ENCODE peak calls at places on chromosomes 4 and X, in nine cellular contexts. U is HCT116, T is right lobe of liver, P is RWPE1, L is PC-3, I is heart right ventricle, W is cardiac fibroblast, R is brain microvascular endothelial cell, A is heart left ventricle. X is an unnamed sample.

GRCh38 chr4:143559757-143560147 is 46.2 kb downstream of the SMARCA5 start:
- DNase-seq in U (no peak), T (no peak), P (no peak), L (no peak), I (no peak), W (no peak), R (no peak), A (peak), X (no peak)

GRCh38 chr4:687975-688694 is 816 bp downstream of the SLC49A3 start:
- DNase-seq in U (no peak), T (peak), P (no peak), L (peak), I (no peak), W (no peak), R (no peak), A (no peak), X (no peak)

GRCh38 chr4:16079046-16079445 is 4.8 kb downstream of the PROM1 start:
- DNase-seq in U (no peak), T (no peak), P (no peak), L (no peak), I (no peak), W (peak), R (no peak), A (no peak), X (no peak)

GRCh38 chrX:130347336-130347735 is 7.6 kb downstream of the SLC25A14 start:
- DNase-seq in U (no peak), T (no peak), P (no peak), L (no peak), I (no peak), W (peak), R (no peak), A (no peak), X (no peak)

GRCh38 chr4:144357970-144358369 is 217.5 kb upstream of the GYPA start:
- DNase-seq in U (no peak), T (no peak), P (no peak), L (no peak), I (no peak), W (no peak), R (no peak), A (no peak), X (no peak)

GRCh38 chrX:96387801-96388200 is 296.8 kb upstream of the DIAPH2 start:
- DNase-seq in U (no peak), T (no peak), P (no peak), L (no peak), I (no peak), W (no peak), R (no peak), A (no peak), X (no peak)

GRCh38 chr4:101033986-101034385 is 313.3 kb downstream of the PPP3CA start:
- DNase-seq in U (no peak), T (no peak), P (no peak), L (no peak), I (no peak), W (no peak), R (no peak), A (no peak), X (no peak)

GRCh38 chr4:3315566-3315965 is 22.7 kb downstream of the RGS12 start:
- DNase-seq in U (no peak), T (no peak), P (no peak), L (no peak), I (no peak), W (no peak), R (no peak), A (no peak), X (no peak)

GRCh38 chrX:111349934-111350333 is 62.1 kb downstream of the DCX start:
- DNase-seq in U (no peak), T (no peak), P (no peak), L (no peak), I (no peak), W (no peak), R (no peak), A (no peak), X (no peak)

DNA sequence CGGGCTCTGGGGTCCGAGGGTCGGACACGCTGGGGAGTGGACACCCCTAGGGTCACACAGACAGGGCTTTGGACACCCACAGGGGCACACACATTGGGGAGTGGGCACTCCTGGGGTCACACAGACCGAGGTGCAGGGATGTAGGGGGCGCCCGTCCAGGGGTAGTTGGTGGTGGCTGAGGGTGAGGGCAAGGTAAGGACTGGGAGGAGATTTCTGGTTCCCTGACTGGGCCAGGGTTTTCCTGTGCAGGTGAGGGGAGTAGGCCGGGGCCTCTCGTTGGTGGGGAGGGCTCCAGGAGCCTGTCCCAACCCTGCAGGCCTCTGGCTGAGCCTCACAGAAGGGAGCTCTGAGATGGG is 21.9 kb upstream of the WDR45 start:
- DNase-seq in U (no peak), T (no peak), P (no peak), L (no peak), I (no peak), W (no peak), R (no peak), A (no peak), X (no peak)
- TF ChIP-seq CTCF in U (no peak), T (no peak), P (no peak), L (peak), I (no peak), W (no peak), R (peak), A (no peak), X (no peak)

GRCh38 chrX:69142688-69143239 is 22.5 kb downstream of the PJA1 start:
- DNase-seq in U (no peak), T (no peak), P (no peak), L (no peak), I (no peak), W (no peak), R (no peak), A (no peak), X (no peak)

GRCh38 chrX:69138512-69138911 is 26.7 kb downstream of the PJA1 start:
- DNase-seq in U (no peak), T (no peak), P (no peak), L (no peak), I (no peak), W (peak), R (no peak), A (no peak), X (no peak)

GRCh38 chrX:69139516-69139915 is 25.7 kb downstream of the PJA1 start:
- DNase-seq in U (no peak), T (no peak), P (no peak), L (no peak), I (no peak), W (no peak), R (no peak), A (no peak), X (no peak)

GRCh38 chrX:69137911-69138310 is 27.3 kb downstream of the PJA1 start:
- DNase-seq in U (no peak), T (no peak), P (no peak), L (no peak), I (no peak), W (no peak), R (no peak), A (no peak), X (no peak)

GRCh38 chrX:69140837-69141236 is 24.4 kb downstream of the PJA1 start:
- DNase-seq in U (no peak), T (no peak), P (no peak), L (no peak), I (no peak), W (no peak), R (no peak), A (no peak), X (no peak)
- TF ChIP-seq CTCF in U (no peak), T (no peak), P (no peak), L (no peak), I (no peak), W (no peak), R (no peak), A (no peak), X (no peak)

GRCh38 chr4:139337612-139338011 is 35.3 kb upstream of the NDUFC1 start:
- DNase-seq in U (no peak), T (no peak), P (no peak), L (no peak), I (no peak), W (no peak), R (no peak), A (no peak), X (no peak)
- TF ChIP-seq CTCF in U (no peak), T (no peak), P (no peak), L (no peak), I (no peak), W (no peak), R (no peak), A (no peak), X (no peak)

GRCh38 chr4:25531272-25531671 is 124.4 kb upstream of the SLC34A2 start:
- DNase-seq in U (no peak), T (no peak), P (no peak), L (peak), I (no peak), W (no peak), R (no peak), A (no peak), X (no peak)
- TF ChIP-seq CTCF in U (peak), T (no peak), P (no peak), L (peak), I (no peak), W (peak), R (peak), A (no peak), X (peak)

GRCh38 chrX:119735467-119735866 is 22.9 kb upstream of the SOWAHD start:
- DNase-seq in U (no peak), T (no peak), P (no peak), L (no peak), I (no peak), W (no peak), R (no peak), A (no peak), X (no peak)

GRCh38 chrX:119734897-119735339 is 23.5 kb upstream of the SOWAHD start:
- DNase-seq in U (no peak), T (peak), P (no peak), L (no peak), I (peak), W (no peak), R (no peak), A (peak), X (no peak)

DNA sequence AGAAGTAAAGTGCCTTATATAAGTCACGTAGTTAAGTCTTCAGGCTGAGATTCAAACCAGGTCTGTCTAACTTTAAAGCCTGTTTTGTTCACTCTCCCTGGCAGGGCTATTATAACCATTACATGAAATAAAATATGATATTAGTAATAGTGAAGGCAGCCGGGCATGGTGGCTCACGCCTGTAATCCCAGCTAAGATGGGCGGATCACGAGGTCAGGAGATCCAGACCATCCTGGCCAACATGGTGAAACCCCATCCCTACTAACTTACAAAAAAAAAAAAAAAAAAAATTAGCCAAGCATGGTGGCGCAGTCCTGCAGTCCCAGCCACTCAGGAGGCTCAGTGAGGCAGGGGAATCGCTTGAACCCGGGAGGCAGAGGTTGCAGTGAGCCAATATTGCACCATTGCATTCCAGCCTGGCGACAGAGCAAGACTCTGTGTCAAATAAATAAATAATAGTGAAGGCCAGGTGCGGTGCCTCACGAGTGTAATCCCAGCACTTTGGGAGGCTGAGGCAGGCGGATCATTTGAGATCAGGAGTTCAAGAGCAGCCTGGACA is 22.1 kb upstream of the SOWAHD start:
- DNase-seq in U (no peak), T (no peak), P (no peak), L (no peak), I (no peak), W (no peak), R (no peak), A (no peak), X (no peak)
- TF ChIP-seq CTCF in U (no peak), T (no peak), P (no peak), L (no peak), I (no peak), W (no peak), R (no peak), A (no peak), X (no peak)

DNA sequence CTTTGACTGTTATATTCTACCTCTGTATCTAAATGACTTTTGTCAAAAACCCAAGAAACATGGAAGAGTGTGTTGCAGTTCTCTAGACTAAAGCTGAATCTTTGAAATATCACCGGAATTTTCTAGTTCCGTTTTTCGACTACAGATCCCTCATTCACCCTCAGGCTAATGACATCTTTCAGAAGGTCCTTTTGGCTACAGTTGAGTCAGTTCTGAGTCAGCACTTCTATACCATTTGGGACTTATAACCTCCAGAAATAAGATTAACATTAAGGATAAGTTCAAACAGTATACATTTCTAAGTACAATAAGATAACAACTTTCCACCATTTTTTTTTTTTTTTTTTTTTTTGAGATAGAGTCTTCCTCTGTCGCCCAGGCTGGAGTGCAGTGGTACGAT is 331.0 kb upstream of the CPXCR1 start:
- DNase-seq in U (no peak), T (no peak), P (no peak), L (peak), I (no peak), W (no peak), R (no peak), A (no peak), X (no peak)
- TF ChIP-seq CTCF in U (no peak), T (no peak), P (no peak), L (no peak), I (no peak), W (no peak), R (no peak), A (no peak), X (no peak)

DNA sequence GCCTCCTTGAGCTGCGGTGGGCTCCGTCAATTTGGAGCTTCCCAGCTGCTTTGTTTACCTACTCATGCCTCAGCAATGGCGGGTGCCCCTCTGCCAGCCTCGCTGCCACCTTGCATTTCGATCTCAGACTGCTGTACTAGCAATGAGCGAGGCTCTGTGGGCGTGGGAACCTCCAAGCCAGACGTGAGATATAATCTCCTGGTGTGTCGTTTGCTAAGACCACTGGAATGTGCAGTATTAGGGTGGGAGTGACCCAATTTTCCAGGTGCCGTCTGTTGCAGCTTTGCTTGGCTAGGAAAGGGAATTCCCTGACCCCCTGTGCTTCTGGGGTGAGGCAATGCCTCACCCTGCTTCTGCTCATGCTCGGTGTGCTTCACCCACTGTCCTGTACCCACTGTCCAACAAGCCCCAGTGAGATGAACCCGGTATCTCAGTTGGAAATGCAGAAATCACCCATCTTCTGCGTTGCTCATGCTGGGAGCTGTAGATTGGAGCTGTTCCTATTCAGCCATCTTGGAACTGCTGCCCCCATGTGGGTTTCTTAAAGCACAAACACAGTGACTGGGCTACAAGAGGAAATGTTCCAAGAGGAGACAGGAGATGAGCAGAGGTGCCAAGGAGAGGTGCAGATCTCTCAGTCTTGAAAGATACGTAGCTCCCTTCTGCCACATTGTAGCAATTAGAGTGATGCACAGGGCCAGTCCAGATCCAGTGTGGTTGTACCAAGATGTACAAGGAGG is 193.0 kb upstream of the IGFBP7 start:
- DNase-seq in U (no peak), T (no peak), P (no peak), L (peak), I (no peak), W (peak), R (peak), A (peak), X (no peak)
- TF ChIP-seq CTCF in U (no peak), T (no peak), P (no peak), L (no peak), I (peak), W (no peak), R (peak), A (no peak), X (no peak)

DNA sequence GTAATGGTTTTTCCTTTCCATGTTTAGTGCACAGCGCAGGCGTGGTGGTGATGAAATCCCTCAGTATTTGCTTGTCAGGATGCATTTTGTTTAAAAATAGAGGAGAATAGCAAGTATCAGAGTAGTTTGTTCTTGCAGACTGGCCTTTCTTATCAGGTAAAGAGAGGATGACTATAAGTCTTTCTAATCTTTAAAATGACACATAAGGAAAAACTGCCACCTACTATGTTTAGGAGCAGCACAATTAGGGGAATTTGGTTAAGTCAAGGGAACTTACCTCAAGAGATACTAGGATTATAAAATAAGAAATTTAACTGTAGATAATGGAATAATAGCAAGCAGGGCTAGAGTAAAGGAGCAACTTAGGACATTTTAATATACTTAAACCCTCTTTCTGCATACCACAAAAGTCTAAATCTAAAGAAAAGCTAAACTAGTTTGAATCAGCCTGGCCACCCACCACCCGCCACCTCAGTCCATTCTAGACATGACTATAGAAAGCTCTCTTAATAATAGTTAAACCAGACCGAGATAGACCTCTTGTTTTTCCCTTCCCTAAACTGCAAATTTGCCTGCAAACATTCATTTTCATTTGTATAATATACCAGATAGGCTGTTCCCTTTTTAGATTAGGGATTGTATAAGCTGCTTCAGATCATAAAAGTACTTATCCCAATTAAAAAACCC is 62.0 kb downstream of the APOOL start:
- DNase-seq in U (no peak), T (no peak), P (no peak), L (no peak), I (no peak), W (no peak), R (no peak), A (no peak), X (no peak)
- TF ChIP-seq CTCF in U (no peak), T (no peak), P (no peak), L (no peak), I (no peak), W (no peak), R (no peak), A (no peak), X (no peak)

X was measured in kidney epithelial cell.